ENCODE peak calls at places on chromosome 10, in five cellular contexts. H is EL, P is NCI-H1930, I is MCF 10A, O is fibroblast of lung. C is an unnamed sample.

GRCh38 chr10:34931216-34931615 is 116.1 kb upstream of the PARD3 start:
- DNase-seq in H (no peak), P (no peak), I (no peak), O (no peak), C (peak)

GRCh38 chr10:133442191-133442966 is 11.4 kb upstream of the SCART1 start:
- DNase-seq in H (no peak), P (no peak), I (no peak), O (no peak), C (peak)

GRCh38 chr10:47182934-47183725 is 116.9 kb upstream of the GDF10 start:
- DNase-seq in H (no peak), P (no peak), I (no peak), O (no peak), C (no peak)

GRCh38 chr10:91587710-91588638 is 44.9 kb downstream of the PPP1R3C start:
- DNase-seq in H (peak), P (no peak), I (peak), O (peak), C (peak)

GRCh38 chr10:3068201-3068967 is 1.0 kb downstream of the PFKP start:
- DNase-seq in H (peak), P (no peak), I (peak), O (peak), C (peak)

GRCh38 chr10:100986952-100987684 is at the start of the genes MRPL43 and TWNK:
- DNase-seq in H (peak), P (peak), I (peak), O (peak), C (peak)

GRCh38 chr10:109022417-109023049 is 900.8 kb downstream of the XPNPEP1 start:
- DNase-seq in H (no peak), P (no peak), I (no peak), O (no peak), C (no peak)

GRCh38 chr10:22634093-22634492 is 80.3 kb downstream of the PIP4K2A start:
- DNase-seq in H (no peak), P (no peak), I (no peak), O (no peak), C (no peak)

GRCh38 chr10:80276335-80276734 is 13.1 kb downstream of the MAT1A start:
- DNase-seq in H (no peak), P (no peak), I (no peak), O (no peak), C (no peak)

GRCh38 chr10:11680496-11680895 is 61.7 kb upstream of the ECHDC3 start:
- DNase-seq in H (no peak), P (no peak), I (no peak), O (no peak), C (no peak)

GRCh38 chr10:61804414-61804813 is 97.1 kb upstream of the ARID5B start:
- DNase-seq in H (no peak), P (no peak), I (no peak), O (peak), C (no peak)

GRCh38 chr10:111698711-111699110 is 484.9 kb downstream of the GPAM start:
- DNase-seq in H (no peak), P (no peak), I (no peak), O (no peak), C (no peak)

GRCh38 chr10:13074562-13075451 is 25.2 kb upstream of the OPTN start:
- DNase-seq in H (peak), P (peak), I (peak), O (peak), C (peak)

GRCh38 chr10:112797221-112797620 is 152.8 kb upstream of the TCF7L2 start:
- DNase-seq in H (no peak), P (no peak), I (no peak), O (no peak), C (no peak)

GRCh38 chr10:110174201-110174600 is 33.2 kb upstream of the MXI1 start:
- DNase-seq in H (no peak), P (no peak), I (no peak), O (no peak), C (no peak)

GRCh38 chr10:59907918-59908807 is 1.8 kb upstream of the CCDC6 start:
- DNase-seq in H (peak), P (no peak), I (peak), O (peak), C (peak)

GRCh38 chr10:79046991-79047874 is 21.5 kb upstream of the ZMIZ1 start:
- DNase-seq in H (no peak), P (no peak), I (no peak), O (no peak), C (no peak)

GRCh38 chr10:89274928-89275327 is 23.4 kb upstream of the LIPA start:
- DNase-seq in H (no peak), P (no peak), I (no peak), O (peak), C (no peak)

GRCh38 chr10:6045600-6046457 is 16.3 kb downstream of the IL2RA start:
- DNase-seq in H (no peak), P (no peak), I (no peak), O (no peak), C (no peak)

GRCh38 chr10:119655566-119656001 is 4.4 kb downstream of the BAG3 start:
- DNase-seq in H (peak), P (no peak), I (peak), O (peak), C (no peak)

GRCh38 chr10:79375321-79376077 is 28.2 kb downstream of the PPIF start:
- DNase-seq in H (peak), P (no peak), I (peak), O (peak), C (peak)

GRCh38 chr10:46555713-46556514 is 544 bp downstream of the GPRIN2 start:
- DNase-seq in H (no peak), P (no peak), I (no peak), O (no peak), C (peak)

GRCh38 chr10:132889091-132889490 is 53.3 kb downstream of the CFAP46 start:
- DNase-seq in H (no peak), P (no peak), I (no peak), O (no peak), C (no peak)

GRCh38 chr10:3887885-3888476 is 103.0 kb upstream of the KLF6 start:
- DNase-seq in H (peak), P (no peak), I (peak), O (peak), C (no peak)

GRCh38 chr10:78774614-78774998 is 294.2 kb upstream of the ZMIZ1 start:
- DNase-seq in H (no peak), P (no peak), I (peak), O (no peak), C (peak)

GRCh38 chr10:79342811-79343541 is 4.3 kb upstream of the PPIF start:
- DNase-seq in H (no peak), P (no peak), I (no peak), O (no peak), C (no peak)

GRCh38 chr10:97974526-97975525 is 55.6 kb downstream of the CRTAC1 start:
- DNase-seq in H (no peak), P (no peak), I (no peak), O (no peak), C (no peak)

GRCh38 chr10:58967551-58968418 is 208.7 kb upstream of the PHYHIPL start:
- DNase-seq in H (no peak), P (peak), I (no peak), O (peak), C (no peak)

C was measured in NB4.